ENCODE peak calls at places on chromosomes 2 and 18, in seven cellular contexts. I is heart left ventricle; Q is naive thymus-derived CD4-positive, alpha-beta T cell; E is CD8-positive, alpha-beta memory T cell; S is gastrocnemius medialis; R is tibial nerve; F is HCT116. U is an unnamed sample.
A peak's percentile ranks its signal among the peaks of the same experiment; 100 is the strongest.

GRCh38 chr2:226115832-226116200 is 683.8 kb downstream of the IRS1 start:
- DNase-seq in S (no peak), F (no peak), R (no peak), Q (no peak), I (no peak), E (no peak), U (no peak)

GRCh38 chr2:84694088-84694622 is 177.9 kb downstream of the DNAH6 start:
- DNase-seq in F (no peak), E (no peak), R (no peak), Q (peak; percentile 85), S (no peak), I (no peak), U (peak; percentile 54)

GRCh38 chr2:113720167-113720566 is 36.3 kb downstream of the SLC35F5 start:
- DNase-seq in R (no peak), Q (peak; percentile 8), F (no peak), S (no peak), I (no peak), E (no peak), U (no peak)

GRCh38 chr2:102258386-102259074 is 52.8 kb upstream of the IL1RL1 start:
- DNase-seq in E (no peak), R (no peak), S (peak; percentile 36), Q (no peak), I (no peak), F (peak; percentile 29), U (no peak)

GRCh38 chr18:30992231-30992630 is 50.3 kb downstream of the DSC3 start:
- DNase-seq in S (no peak), Q (no peak), R (no peak), I (no peak), E (no peak), F (no peak), U (no peak)

GRCh38 chr2:234058881-234059280 is 8.4 kb downstream of the SPP2 start:
- DNase-seq in Q (no peak), R (no peak), F (no peak), S (no peak), E (no peak), I (no peak), U (no peak)

GRCh38 chr2:6523476-6523875 is 342.2 kb downstream of the CMPK2 start:
- DNase-seq in I (no peak), R (no peak), F (no peak), E (no peak), S (no peak), Q (no peak), U (no peak)

GRCh38 chr2:28164280-28164801 is 228.3 kb upstream of the FOSL2 start:
- DNase-seq in F (no peak), E (no peak), S (peak; percentile 88), R (no peak), I (peak; percentile 50), Q (no peak), U (no peak)

GRCh38 chr2:105391763-105392662 is 6.8 kb downstream of the FHL2 start:
- DNase-seq in F (no peak), S (no peak), I (peak; percentile 35), Q (no peak), E (no peak), R (no peak), U (no peak)

GRCh38 chr18:77077836-77078456 is 54.6 kb downstream of the MBP start:
- DNase-seq in E (no peak), I (no peak), F (no peak), R (no peak), Q (no peak), S (no peak), U (no peak)

GRCh38 chr18:77076111-77076510 is 56.5 kb downstream of the MBP start:
- DNase-seq in F (no peak), S (no peak), E (no peak), Q (no peak), I (no peak), R (no peak), U (no peak)

GRCh38 chr18:77078671-77079070 is 53.9 kb downstream of the MBP start:
- DNase-seq in S (no peak), R (no peak), E (no peak), Q (no peak), I (no peak), F (no peak), U (no peak)

GRCh38 chr18:77079088-77079487 is 53.5 kb downstream of the MBP start:
- DNase-seq in Q (no peak), E (no peak), R (no peak), S (no peak), F (no peak), I (no peak), U (no peak)

GRCh38 chr18:77077401-77077800 is 55.2 kb downstream of the MBP start:
- DNase-seq in E (no peak), Q (no peak), F (no peak), I (no peak), R (no peak), S (no peak), U (no peak)
- H3K4me1 ChIP-seq in E (peaks cover 49% of the 10 kb centered on the region), Q (peaks cover 51% of the 10 kb centered on the region), F (peaks cover 36% of the 10 kb centered on the region), I (peaks cover 60% of the 10 kb centered on the region), R (no peaks in the 10 kb centered on the region), S (peaks cover 40% of the 10 kb centered on the region), U (no peaks in the 10 kb centered on the region)

DNA sequence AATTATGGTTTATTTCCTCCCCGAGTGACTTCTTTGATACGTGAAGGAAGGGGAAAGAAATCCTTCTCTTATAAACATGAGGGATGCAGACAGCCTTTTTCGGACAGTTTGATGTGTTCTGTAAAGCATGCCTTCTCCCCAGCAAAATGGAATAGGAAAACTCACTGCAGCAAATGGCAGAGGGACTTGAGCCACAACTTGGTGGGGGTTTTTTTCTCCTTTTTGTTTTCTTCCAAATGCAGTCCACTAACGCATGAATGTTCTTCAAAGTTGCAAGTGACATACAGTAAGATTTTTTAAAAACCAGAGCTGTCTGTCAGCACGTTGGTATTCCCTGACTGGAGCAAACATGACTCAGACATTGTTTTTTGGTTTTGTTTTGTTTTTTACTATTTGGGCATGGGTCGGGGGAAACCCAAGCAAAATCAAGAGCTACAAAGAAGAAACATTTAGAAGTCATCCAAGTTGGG is 623 bp upstream of the CCDC88A start:
- DNase-seq in Q (no peak), E (no peak), F (no peak), S (no peak), R (no peak), I (no peak), U (no peak)
- H3K4me1 ChIP-seq in Q (no peaks in the 10 kb centered on the region), E (peaks cover 17% of the 10 kb centered on the region), F (peaks cover 4% of the 10 kb centered on the region), S (peaks cover 23% of the 10 kb centered on the region), R (no peaks in the 10 kb centered on the region), I (peaks cover 19% of the 10 kb centered on the region), U (no peaks in the 10 kb centered on the region)

DNA sequence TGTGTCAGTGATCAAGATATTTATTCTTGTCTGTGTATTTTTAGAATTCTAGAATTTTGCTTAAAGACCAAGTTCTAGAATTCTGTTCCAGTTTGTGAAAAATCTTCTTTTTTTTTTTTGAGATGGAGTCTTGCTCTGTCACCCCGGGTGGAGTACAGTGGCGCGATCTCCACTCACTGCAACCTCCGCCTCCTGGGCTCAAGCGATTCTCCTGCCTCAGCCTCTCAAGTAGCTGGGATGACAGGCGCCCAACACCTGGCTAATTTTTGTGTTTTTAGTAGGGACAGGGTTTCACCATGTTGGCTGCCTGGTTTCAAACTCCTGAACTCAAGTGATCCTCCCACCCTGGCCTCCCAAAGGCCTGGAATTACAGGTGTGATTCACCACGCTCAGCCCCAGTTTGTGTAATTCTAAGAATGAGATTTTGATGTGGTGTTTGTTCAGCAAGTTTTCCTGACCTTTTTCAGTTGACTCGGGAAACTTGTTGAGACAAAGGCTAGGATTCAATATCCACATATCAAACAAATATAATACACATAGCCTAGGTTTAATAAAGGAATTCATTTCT is 3.6 kb downstream of the EIF5B start:
- DNase-seq in R (no peak), F (no peak), Q (no peak), E (no peak), S (no peak), I (no peak), U (no peak)
- H3K4me1 ChIP-seq in R (peaks cover 9% of the 10 kb centered on the region), F (no peaks in the 10 kb centered on the region), Q (peaks cover 9% of the 10 kb centered on the region), E (peaks cover 17% of the 10 kb centered on the region), S (peaks cover 20% of the 10 kb centered on the region), I (peaks cover 24% of the 10 kb centered on the region), U (no peaks in the 10 kb centered on the region)

GRCh38 chr2:174121612-174122011 is 126.7 kb downstream of the OLA1 start:
- DNase-seq in Q (no peak), E (no peak), F (peak; percentile 88), I (no peak), R (no peak), S (no peak), U (no peak)

GRCh38 chr2:174121178-174121577 is 127.2 kb downstream of the OLA1 start:
- DNase-seq in S (no peak), F (peak; percentile 95), Q (no peak), I (no peak), R (no peak), E (no peak), U (no peak)

GRCh38 chr2:174124171-174124570 is 124.2 kb downstream of the OLA1 start:
- DNase-seq in E (no peak), Q (no peak), F (no peak), S (no peak), R (no peak), I (no peak), U (no peak)

GRCh38 chr2:174120346-174120745 is 128.0 kb downstream of the OLA1 start:
- DNase-seq in E (no peak), I (no peak), S (no peak), F (peak; percentile 82), R (no peak), Q (no peak), U (no peak)

GRCh38 chr2:174122185-174122584 is 126.1 kb downstream of the OLA1 start:
- DNase-seq in I (no peak), S (no peak), E (no peak), R (no peak), Q (no peak), F (no peak), U (no peak)
- H3K4me1 ChIP-seq in I (no peaks in the 10 kb centered on the region), S (no peaks in the 10 kb centered on the region), E (no peaks in the 10 kb centered on the region), R (no peaks in the 10 kb centered on the region), Q (no peaks in the 10 kb centered on the region), F (peaks cover 84% of the 10 kb centered on the region), U (no peaks in the 10 kb centered on the region)

DNA sequence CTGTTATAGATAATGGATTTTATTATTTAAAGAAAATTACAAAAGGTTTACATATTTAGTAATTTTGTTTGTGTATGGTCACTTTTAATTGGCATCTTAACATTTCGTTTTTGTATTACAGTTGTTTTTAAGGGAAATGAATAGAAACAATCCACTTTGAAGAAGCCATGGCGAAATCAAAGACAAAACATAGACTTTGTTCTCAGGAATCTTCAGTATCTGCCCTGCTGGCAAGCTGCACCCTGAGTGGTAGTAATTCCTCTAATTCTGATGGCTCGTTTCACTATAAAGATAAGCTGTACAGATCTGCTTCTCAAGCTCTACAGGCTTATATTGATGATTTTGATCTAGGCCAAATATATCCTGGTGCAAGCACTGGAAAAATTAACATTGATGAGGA is 2.7 kb downstream of the C18orf54 start:
- DNase-seq in E (no peak), Q (no peak), I (no peak), S (no peak), R (no peak), F (no peak), U (no peak)
- H3K4me1 ChIP-seq in E (peaks cover 12% of the 10 kb centered on the region), Q (peaks cover 4% of the 10 kb centered on the region), I (peaks cover 7% of the 10 kb centered on the region), S (peaks cover 6% of the 10 kb centered on the region), R (no peaks in the 10 kb centered on the region), F (no peaks in the 10 kb centered on the region), U (no peaks in the 10 kb centered on the region)

U was measured in colonic mucosa.